ENCODE peak calls at places on chromosomes 7 and 10, in nine cellular contexts. I is transverse colon; E is activated T-helper 9 cell treated with anti-CD3 and anti-CD28 coated beads, Interleukin-2, amount 50 U/mL, for 16 hours; P is stimulated activated CD8-positive, alpha-beta memory T cell treated with anti-CD3 and anti-CD28 coated beads, Interleukin-7, amount 100 ng/mL, for 1 hour; S is IMR-90; J is aorta; O is CD4-positive, alpha-beta memory T cell; F is stimulated activated CD4-positive, alpha-beta T cell treated with anti-CD3 and anti-CD28 coated beads, Interleukin-12 subunit alpha, Interleukin-12 subunit beta, amount 100 ng/mL, for 4 hours; T is amniotic stem cell. N is an unnamed sample.

GRCh38 chr7:69105981-69106380 is 492.3 kb upstream of the AUTS2 start:
- DNase-seq in I (no peak), E (no peak), P (no peak), S (no peak), J (no peak), O (no peak), F (no peak), T (no peak), N (no peak)

GRCh38 chr10:60359066-60359465 is 30.6 kb downstream of the ANK3 start:
- DNase-seq in I (no peak), E (no peak), P (no peak), S (no peak), J (no peak), O (no peak), F (no peak), T (no peak), N (no peak)

GRCh38 chr10:28217848-28218247 is 85.0 kb downstream of the MPP7 start:
- DNase-seq in I (no peak), E (no peak), P (no peak), S (peak), J (no peak), O (no peak), F (peak), T (peak), N (no peak)

GRCh38 chr7:155190608-155191536 is 106.8 kb upstream of the INSIG1 start:
- DNase-seq in I (peak), E (peak), P (peak), S (no peak), J (no peak), O (peak), F (peak), T (no peak), N (peak)

GRCh38 chr10:59362991-59363390 is 642 bp upstream of the FAM13C start:
- DNase-seq in I (peak), E (no peak), P (no peak), S (peak), J (peak), O (no peak), F (no peak), T (no peak), N (peak)

GRCh38 chr7:66928388-66928787 is 7.4 kb downstream of the TMEM248 start:
- DNase-seq in I (no peak), E (no peak), P (no peak), S (no peak), J (no peak), O (no peak), F (no peak), T (no peak), N (no peak)

GRCh38 chr7:151063212-151063561 is 3.8 kb downstream of the SLC4A2 start:
- DNase-seq in I (no peak), E (no peak), P (no peak), S (peak), J (no peak), O (no peak), F (no peak), T (no peak), N (no peak)

GRCh38 chr10:61136151-61136550 is 192.2 kb upstream of the RHOBTB1 start:
- DNase-seq in I (no peak), E (no peak), P (no peak), S (peak), J (no peak), O (no peak), F (no peak), T (no peak), N (no peak)

GRCh38 chr10:93752761-93753160 is 5.0 kb upstream of the LGI1 start:
- DNase-seq in I (no peak), E (no peak), P (no peak), S (peak), J (no peak), O (no peak), F (no peak), T (peak), N (no peak)

GRCh38 chr7:24829787-24830186 is 72.5 kb upstream of the GSDME start:
- DNase-seq in I (no peak), E (no peak), P (no peak), S (peak), J (no peak), O (no peak), F (no peak), T (no peak), N (no peak)

GRCh38 chr10:86652361-86653202 is 1.8 kb upstream of the OPN4 start:
- DNase-seq in I (peak), E (no peak), P (no peak), S (peak), J (peak), O (no peak), F (no peak), T (no peak), N (no peak)

N was measured in progenitor cell of endocrine pancreas.